ENCODE peak calls at places on chromosome 19, in nine cellular contexts. P is body of pancreas; R is HCT116; N is trophoblast cell; D is ovary; B is GM12878; Q is effector memory CD4-positive, alpha-beta T cell; L is pancreas; A is BJ. K is an unnamed sample.

GRCh38 chr19:16325671-16326400 is 1.2 kb downstream of the KLF2 start:
- DNase-seq in P (peak), R (no peak), N (peak), D (peak), B (no peak), Q (peak), L (no peak), A (no peak), K (no peak)

GRCh38 chr19:50328257-50329145 is 676 bp downstream of the KCNC3 start:
- DNase-seq in P (peak), R (no peak), N (peak), D (no peak), B (no peak), Q (no peak), L (peak), A (no peak), K (no peak)

GRCh38 chr19:8610041-8610927 is at the start of gene ADAMTS10:
- DNase-seq in P (peak), R (no peak), N (no peak), D (peak), B (no peak), Q (peak), L (peak), A (no peak), K (no peak)

GRCh38 chr19:15251749-15252397 is 19.6 kb upstream of the EPHX3 start:
- DNase-seq in P (peak), R (no peak), N (peak), D (peak), B (no peak), Q (no peak), L (peak), A (peak), K (peak)

GRCh38 chr19:50667177-50667758 is 18.0 kb downstream of the C19orf81 start:
- DNase-seq in P (no peak), R (no peak), N (no peak), D (no peak), B (no peak), Q (no peak), L (no peak), A (no peak), K (no peak)

GRCh38 chr19:41705393-41706174 is 2.8 kb upstream of the CEACAM5 start:
- DNase-seq in P (peak), R (no peak), N (peak), D (no peak), B (no peak), Q (no peak), L (peak), A (no peak), K (peak)

GRCh38 chr19:39430675-39431593 is 4.8 kb downstream of the RPS16 start:
- DNase-seq in P (no peak), R (peak), N (peak), D (no peak), B (no peak), Q (peak), L (no peak), A (no peak), K (peak)

GRCh38 chr19:19580417-19580816 is 38.1 kb downstream of the PBX4 start:
- DNase-seq in P (no peak), R (no peak), N (no peak), D (no peak), B (no peak), Q (no peak), L (no peak), A (no peak), K (no peak)

GRCh38 chr19:54418030-54418929 is 3.0 kb downstream of the TTYH1 start:
- DNase-seq in P (no peak), R (no peak), N (no peak), D (no peak), B (no peak), Q (no peak), L (no peak), A (peak), K (no peak)

GRCh38 chr19:35459414-35460082 is 11.5 kb downstream of the FFAR2 start:
- DNase-seq in P (peak), R (no peak), N (no peak), D (peak), B (no peak), Q (no peak), L (peak), A (no peak), K (no peak)

GRCh38 chr19:30665449-30665848 is 293.3 kb downstream of the ZNF536 start:
- DNase-seq in P (peak), R (no peak), N (no peak), D (no peak), B (no peak), Q (no peak), L (peak), A (no peak), K (no peak)

GRCh38 chr19:38686530-38686888 is 39.1 kb downstream of the ACTN4 start:
- DNase-seq in P (no peak), R (no peak), N (no peak), D (no peak), B (peak), Q (peak), L (no peak), A (no peak), K (no peak)

GRCh38 chr19:33292595-33293254 is 9.6 kb downstream of the CEBPA start:
- DNase-seq in P (peak), R (no peak), N (peak), D (no peak), B (no peak), Q (no peak), L (no peak), A (no peak), K (peak)

GRCh38 chr19:10007366-10007765 is 2.9 kb downstream of the COL5A3 start:
- DNase-seq in P (peak), R (no peak), N (no peak), D (peak), B (no peak), Q (no peak), L (no peak), A (no peak), K (no peak)

GRCh38 chr19:3243851-3244700 is 19.6 kb downstream of the CELF5 start:
- DNase-seq in P (no peak), R (peak), N (peak), D (peak), B (no peak), Q (no peak), L (peak), A (no peak), K (peak)

GRCh38 chr19:55096061-55096701 is 20.5 kb downstream of the EPS8L1 start:
- DNase-seq in P (no peak), R (no peak), N (no peak), D (no peak), B (no peak), Q (no peak), L (no peak), A (no peak), K (no peak)

GRCh38 chr19:39379865-39380399 is 11.0 kb downstream of the PAF1 start:
- DNase-seq in P (no peak), R (no peak), N (no peak), D (no peak), B (no peak), Q (no peak), L (no peak), A (no peak), K (no peak)

GRCh38 chr19:30161770-30162169 is 210.4 kb upstream of the ZNF536 start:
- DNase-seq in P (no peak), R (no peak), N (no peak), D (no peak), B (no peak), Q (no peak), L (no peak), A (no peak), K (no peak)

GRCh38 chr19:42560731-42561130 is 32.5 kb upstream of the CEACAM1 start:
- DNase-seq in P (no peak), R (no peak), N (no peak), D (no peak), B (no peak), Q (no peak), L (no peak), A (no peak), K (no peak)

GRCh38 chr19:14494910-14495677 is 833 bp downstream of the GIPC1 start:
- DNase-seq in P (no peak), R (no peak), N (peak), D (no peak), B (no peak), Q (no peak), L (no peak), A (no peak), K (peak)

GRCh38 chr19:14383898-14384669 is 2.8 kb downstream of the ADGRE5 start:
- DNase-seq in P (no peak), R (no peak), N (peak), D (no peak), B (no peak), Q (peak), L (no peak), A (no peak), K (peak)

GRCh38 chr19:16078759-16079707 is 2.7 kb downstream of the TPM4 start:
- DNase-seq in P (peak), R (peak), N (peak), D (peak), B (peak), Q (peak), L (peak), A (peak), K (peak)

GRCh38 chr19:18744019-18744418 is 47.1 kb downstream of the COMP start:
- DNase-seq in P (no peak), R (no peak), N (no peak), D (no peak), B (no peak), Q (no peak), L (no peak), A (no peak), K (no peak)

GRCh38 chr19:41708481-41708880 is at the start of gene CEACAM5:
- DNase-seq in P (no peak), R (no peak), N (no peak), D (no peak), B (no peak), Q (no peak), L (no peak), A (no peak), K (no peak)

GRCh38 chr19:53864308-53864836 is 3.3 kb upstream of the MYADM start:
- DNase-seq in P (peak), R (no peak), N (no peak), D (no peak), B (no peak), Q (no peak), L (peak), A (no peak), K (no peak)

GRCh38 chr19:11070123-11070522 is 19.1 kb upstream of the LDLR start:
- DNase-seq in P (no peak), R (no peak), N (no peak), D (no peak), B (no peak), Q (no peak), L (no peak), A (no peak), K (no peak)

GRCh38 chr19:27746691-27747380 is 1466.1 kb downstream of the UQCRFS1 start:
- DNase-seq in P (peak), R (no peak), N (peak), D (peak), B (no peak), Q (no peak), L (peak), A (no peak), K (peak)

GRCh38 chr19:54209058-54209747 is 8.5 kb downstream of the RPS9 start:
- DNase-seq in P (peak), R (no peak), N (peak), D (peak), B (no peak), Q (no peak), L (peak), A (no peak), K (no peak)

GRCh38 chr19:13022859-13023636 is 27.8 kb downstream of the NFIX start:
- DNase-seq in P (peak), R (no peak), N (no peak), D (peak), B (no peak), Q (no peak), L (peak), A (peak), K (peak)
- H3K4me3 ChIP-seq in P (no peak), R (no peak), N (no peak), D (peak), B (peak), Q (peak), L (peak), A (peak), K (peak)

DNA sequence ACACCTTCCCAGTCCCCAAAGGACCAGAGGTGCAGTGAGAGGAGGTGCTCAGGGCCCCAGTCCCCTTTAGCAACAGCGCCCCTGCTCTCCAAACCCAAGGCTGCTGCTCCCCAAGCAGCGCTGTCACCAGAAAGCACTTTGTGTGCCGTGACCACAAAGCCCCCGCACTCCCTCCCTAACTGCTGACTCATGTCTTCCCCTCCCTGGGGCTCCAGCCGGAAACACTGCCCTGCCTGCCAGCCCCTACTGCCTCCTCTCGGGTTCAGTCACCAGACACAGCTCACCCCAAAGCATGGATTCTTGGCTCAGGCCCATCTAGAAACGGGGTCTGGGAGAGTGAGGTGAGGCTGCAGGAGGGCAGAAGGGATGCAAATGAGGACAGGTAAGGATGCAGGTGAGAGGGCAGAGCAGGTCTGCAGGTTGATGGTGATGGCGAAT is 4.9 kb upstream of the TNFSF14 start:
- DNase-seq in P (peak), R (no peak), N (no peak), D (no peak), B (peak), Q (peak), L (no peak), A (peak), K (peak)
- H3K4me3 ChIP-seq in P (no peak), R (peak), N (no peak), D (no peak), B (peak), Q (no peak), L (no peak), A (no peak), K (no peak)

GRCh38 chr19:2042485-2043268 is 8.4 kb downstream of the MKNK2 start:
- DNase-seq in P (peak), R (no peak), N (peak), D (peak), B (no peak), Q (no peak), L (peak), A (no peak), K (no peak)
- H3K4me3 ChIP-seq in P (no peak), R (peak), N (no peak), D (peak), B (peak), Q (peak), L (peak), A (no peak), K (no peak)

GRCh38 chr19:1908364-1908678 is 3.1 kb downstream of the ADAT3 start:
- DNase-seq in P (no peak), R (no peak), N (no peak), D (no peak), B (no peak), Q (no peak), L (no peak), A (no peak), K (no peak)
- H3K4me3 ChIP-seq in P (no peak), R (no peak), N (no peak), D (no peak), B (no peak), Q (no peak), L (peak), A (no peak), K (peak)

GRCh38 chr19:4405977-4406376 is 3.5 kb downstream of the CHAF1A start:
- DNase-seq in P (no peak), R (no peak), N (no peak), D (no peak), B (no peak), Q (no peak), L (no peak), A (no peak), K (no peak)

GRCh38 chr19:4399871-4400768 is at the start of gene SH3GL1:
- DNase-seq in P (peak), R (peak), N (peak), D (peak), B (peak), Q (peak), L (peak), A (no peak), K (peak)

GRCh38 chr19:4403005-4403761 is 743 bp downstream of the CHAF1A start:
- DNase-seq in P (no peak), R (no peak), N (no peak), D (peak), B (no peak), Q (no peak), L (peak), A (no peak), K (no peak)

GRCh38 chr19:4402171-4403004 is at the start of gene CHAF1A:
- DNase-seq in P (peak), R (peak), N (peak), D (peak), B (peak), Q (peak), L (peak), A (peak), K (peak)

GRCh38 chr19:4401482-4402170 is 814 bp upstream of the CHAF1A start:
- DNase-seq in P (no peak), R (no peak), N (no peak), D (no peak), B (no peak), Q (no peak), L (no peak), A (no peak), K (no peak)
- H3K4me3 ChIP-seq in P (no peak), R (peak), N (no peak), D (peak), B (peak), Q (peak), L (peak), A (peak), K (peak)

DNA sequence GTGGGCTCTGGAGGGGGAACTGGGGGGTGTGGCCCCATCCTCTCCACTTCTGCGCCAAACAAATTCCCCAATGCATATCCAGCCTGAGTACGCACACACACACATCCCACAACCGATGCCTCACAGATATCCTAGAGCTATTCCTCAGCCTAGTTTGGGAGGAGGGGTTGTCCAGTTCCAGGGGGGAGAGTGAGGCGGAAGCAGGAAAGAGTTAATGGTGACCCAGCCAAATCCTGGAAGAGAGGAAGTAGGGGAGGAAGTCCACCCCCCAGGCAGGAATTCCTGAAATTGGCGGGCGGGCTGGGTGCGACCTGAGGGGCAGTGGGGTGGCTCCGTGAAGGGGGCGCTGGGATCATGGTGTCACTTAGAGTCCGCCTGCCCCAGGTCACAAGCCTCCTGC is 897 bp downstream of the GPR4 start:
- DNase-seq in P (no peak), R (no peak), N (no peak), D (no peak), B (no peak), Q (no peak), L (no peak), A (no peak), K (no peak)
- H3K4me3 ChIP-seq in P (no peak), R (no peak), N (no peak), D (peak), B (no peak), Q (no peak), L (peak), A (no peak), K (no peak)

DNA sequence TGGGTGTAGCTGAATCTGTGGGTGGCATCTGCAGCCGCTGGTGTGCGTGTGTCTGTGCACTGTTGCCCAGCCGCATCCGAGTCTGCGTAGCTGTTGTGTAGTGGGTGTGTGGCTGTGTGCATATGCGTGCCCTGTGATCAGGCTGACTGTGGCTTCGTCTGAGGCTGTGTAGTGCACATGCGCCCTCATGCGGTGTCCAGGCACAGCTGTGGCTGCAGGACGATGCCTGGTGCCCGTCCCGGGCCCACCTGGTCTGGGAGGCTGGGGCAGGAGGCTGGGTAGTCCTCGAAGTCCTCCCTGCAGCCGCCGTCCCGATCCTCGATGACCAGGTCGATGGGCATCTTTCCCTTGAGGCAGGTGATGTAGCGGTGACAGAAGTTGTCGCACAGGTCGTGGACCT is 4.9 kb downstream of the MEIS3 start:
- DNase-seq in P (peak), R (no peak), N (peak), D (no peak), B (no peak), Q (no peak), L (no peak), A (no peak), K (peak)
- H3K4me3 ChIP-seq in P (no peak), R (no peak), N (peak), D (no peak), B (no peak), Q (no peak), L (no peak), A (no peak), K (no peak)

GRCh38 chr19:1243768-1244692 is 2.5 kb downstream of the ATP5F1D start:
- DNase-seq in P (peak), R (no peak), N (peak), D (peak), B (no peak), Q (peak), L (peak), A (no peak), K (peak)
- H3K4me3 ChIP-seq in P (no peak), R (peak), N (no peak), D (no peak), B (peak), Q (no peak), L (peak), A (peak), K (peak)

GRCh38 chr19:34317311-34317927 is 47.6 kb upstream of the GPI start:
- DNase-seq in P (peak), R (no peak), N (peak), D (no peak), B (no peak), Q (peak), L (no peak), A (no peak), K (peak)
- H3K4me3 ChIP-seq in P (no peak), R (no peak), N (no peak), D (no peak), B (no peak), Q (no peak), L (no peak), A (no peak), K (no peak)

DNA sequence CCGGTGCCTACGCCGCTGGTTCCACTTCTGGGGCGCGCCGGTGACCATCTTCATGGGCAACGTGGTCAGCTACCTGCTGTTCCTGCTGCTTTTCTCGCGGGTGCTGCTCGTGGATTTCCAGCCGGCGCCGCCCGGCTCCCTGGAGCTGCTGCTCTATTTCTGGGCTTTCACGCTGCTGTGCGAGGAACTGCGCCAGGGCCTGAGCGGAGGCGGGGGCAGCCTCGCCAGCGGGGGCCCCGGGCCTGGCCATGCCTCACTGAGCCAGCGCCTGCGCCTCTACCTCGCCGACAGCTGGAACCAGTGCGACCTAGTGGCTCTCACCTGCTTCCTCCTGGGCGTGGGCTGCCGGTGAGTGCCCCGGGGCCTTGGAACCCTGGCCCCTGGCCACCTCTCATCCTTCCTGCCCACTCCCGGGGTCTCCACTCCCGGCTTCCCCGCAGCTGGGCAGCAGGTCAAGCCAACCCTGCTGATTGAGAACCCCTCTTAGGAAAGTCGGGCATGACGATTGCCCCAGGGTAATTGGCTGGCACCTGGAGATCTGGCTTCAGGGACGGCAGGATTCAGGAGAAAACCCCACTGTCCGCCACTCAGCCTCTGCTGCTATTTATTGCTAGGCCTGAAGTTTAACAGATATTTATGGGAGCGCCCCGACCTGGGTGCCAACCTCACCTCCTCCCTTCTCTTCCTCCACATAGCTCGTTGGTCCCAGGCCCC is 39.1 kb downstream of the TRPM4 start:
- DNase-seq in P (no peak), R (no peak), N (no peak), D (peak), B (no peak), Q (no peak), L (no peak), A (no peak), K (no peak)
- H3K4me3 ChIP-seq in P (no peak), R (no peak), N (no peak), D (no peak), B (no peak), Q (no peak), L (no peak), A (no peak), K (no peak)